ENCODE peak calls at places on chromosomes 7 and 10, in ten cellular contexts. N is activated CD4-positive, CD25-positive, alpha-beta regulatory T cell; E is mucosa of descending colon; B is RWPE1; R is hypothalamus; C is stimulated activated CD8-positive, alpha-beta memory T cell treated with anti-CD3 and anti-CD28 coated beads, Interleukin-15, amount 100 ng/mL, for 4 hours; V is endodermal cell; G is RPMI8226; X is A549; T is HFF-Myc. W is an unnamed sample.

GRCh38 chr10:114045071-114045737 is 1.5 kb downstream of the ADRB1 start:
- DNase-seq in N (no peak), E (peak), B (no peak), R (no peak), C (no peak), V (peak), G (no peak), X (no peak), T (no peak), W (no peak)

GRCh38 chr10:60536529-60537114 is 146.9 kb upstream of the ANK3 start:
- DNase-seq in N (no peak), E (no peak), B (peak), R (no peak), C (no peak), V (no peak), G (no peak), X (peak), T (peak), W (no peak)

GRCh38 chr10:11325817-11326216 is 285.6 kb downstream of the USP6NL start:
- DNase-seq in N (no peak), E (no peak), B (no peak), R (no peak), C (no peak), V (no peak), G (no peak), X (no peak), T (no peak), W (no peak)

GRCh38 chr10:3123571-3124411 is 48.8 kb downstream of the PITRM1 start:
- DNase-seq in N (no peak), E (no peak), B (no peak), R (peak), C (no peak), V (no peak), G (no peak), X (no peak), T (no peak), W (no peak)

GRCh38 chr10:9060314-9060713 is 1005.8 kb downstream of the GATA3 start:
- DNase-seq in N (no peak), E (no peak), B (no peak), R (no peak), C (no peak), V (no peak), G (no peak), X (no peak), T (no peak), W (peak)

GRCh38 chr7:112701456-112701855 is 88.7 kb downstream of the TMEM168 start:
- DNase-seq in N (no peak), E (peak), B (no peak), R (no peak), C (no peak), V (no peak), G (no peak), X (no peak), T (no peak), W (no peak)

GRCh38 chr10:50552771-50553535 is 70.8 kb downstream of the SGMS1 start:
- DNase-seq in N (no peak), E (no peak), B (no peak), R (no peak), C (no peak), V (peak), G (no peak), X (peak), T (no peak), W (peak)

GRCh38 chr10:2278391-2278790 is 541.1 kb upstream of the ADARB2 start:
- DNase-seq in N (no peak), E (no peak), B (no peak), R (no peak), C (no peak), V (no peak), G (no peak), X (no peak), T (no peak), W (no peak)

GRCh38 chr7:10802526-10802925 is 171.1 kb upstream of the PHF14 start:
- DNase-seq in N (no peak), E (no peak), B (peak), R (no peak), C (no peak), V (no peak), G (no peak), X (no peak), T (no peak), W (no peak)

GRCh38 chr7:9280088-9280487 is 846.7 kb downstream of the NXPH1 start:
- DNase-seq in N (no peak), E (no peak), B (no peak), R (no peak), C (no peak), V (no peak), G (no peak), X (no peak), T (no peak), W (no peak)

GRCh38 chr7:1854521-1855395 is 184.7 kb downstream of the ELFN1 start:
- DNase-seq in N (no peak), E (peak), B (no peak), R (no peak), C (no peak), V (peak), G (no peak), X (no peak), T (no peak), W (no peak)

GRCh38 chr7:106284516-106285050 is at the start of gene NAMPT:
- DNase-seq in N (peak), E (no peak), B (peak), R (peak), C (peak), V (peak), G (peak), X (no peak), T (no peak), W (peak)